ENCODE peak calls at places on chromosomes 12 and 14, in four cellular contexts. A is WTC11, Y is HepG2, N is K562. G is an unnamed sample.

GRCh38 chr14:59679872-59680271 is 103.3 kb upstream of the CCDC175 start:
- DNase-seq in A (no peak), Y (no peak), N (no peak), G (no peak)

GRCh38 chr12:13220848-13221247 is 24.3 kb downstream of the EMP1 start:
- DNase-seq in A (no peak), Y (no peak), N (no peak), G (no peak)

GRCh38 chr14:96198430-96199133 is 6.1 kb upstream of the BDKRB2 start:
- DNase-seq in A (no peak), Y (no peak), N (no peak), G (no peak)

GRCh38 chr12:33180921-33181320 is 258.7 kb downstream of the SYT10 start:
- DNase-seq in A (no peak), Y (peak; percentile 65), N (no peak), G (no peak)

GRCh38 chr12:100128509-100128908 is 14.2 kb downstream of the BLTP3B start:
- DNase-seq in A (peak; percentile 49), Y (peak; percentile 39), N (no peak), G (peak; percentile 53)

GRCh38 chr14:33714527-33715222 is 236.2 kb downstream of the EGLN3 start:
- DNase-seq in A (no peak), Y (no peak), N (no peak), G (no peak)

GRCh38 chr12:109910254-109910968 is 10.3 kb downstream of the TCHP start:
- DNase-seq in A (no peak), Y (no peak), N (no peak), G (no peak)

GRCh38 chr12:6215120-6215807 is 15.1 kb downstream of the CD9 start:
- DNase-seq in A (peak; percentile 66), Y (no peak), N (no peak), G (no peak)

GRCh38 chr14:61152851-61153364 is 128.2 kb downstream of the TMEM30B start:
- DNase-seq in A (no peak), Y (peak; percentile 23), N (no peak), G (no peak)

GRCh38 chr12:104737682-104738370 is 220.3 kb downstream of the SLC41A2 start:
- DNase-seq in A (no peak), Y (no peak), N (no peak), G (no peak)

GRCh38 chr12:6958609-6959375 is 7.6 kb downstream of the PTPN6 start:
- DNase-seq in A (no peak), Y (no peak), N (no peak), G (no peak)

GRCh38 chr12:116773276-116773731 is 35.2 kb downstream of the RNFT2 start:
- DNase-seq in A (peak; percentile 31), Y (peak; percentile 9), N (no peak), G (peak; percentile 27)

GRCh38 chr12:112892821-112893220 is 13.9 kb upstream of the OAS1 start:
- DNase-seq in A (no peak), Y (no peak), N (no peak), G (no peak)

GRCh38 chr12:58914457-58914856 is 5.8 kb downstream of the LRIG3 start:
- DNase-seq in A (no peak), Y (no peak), N (no peak), G (no peak)

GRCh38 chr12:26567126-26567525 is 265.9 kb downstream of the ITPR2 start:
- DNase-seq in A (no peak), Y (no peak), N (no peak), G (no peak)

GRCh38 chr14:47675489-47676300 is at the start of gene MDGA2:
- DNase-seq in A (peak; percentile 59), Y (no peak), N (no peak), G (peak; percentile 63)

GRCh38 chr12:52582971-52583456 is 9.4 kb upstream of the KRT74 start:
- DNase-seq in A (peak; percentile 74), Y (peak; percentile 40), N (peak; percentile 68), G (peak; percentile 73)

GRCh38 chr14:74240794-74241610 is 1.8 kb downstream of the VSX2 start:
- DNase-seq in A (peak; percentile 45), Y (no peak), N (no peak), G (no peak)

GRCh38 chr12:104957388-104958008 is 592 bp downstream of the SLC41A2 start:
- DNase-seq in A (no peak), Y (no peak), N (no peak), G (peak; percentile 40)

GRCh38 chr12:131141483-131141882 is 187.8 kb downstream of the ADGRD1 start:
- DNase-seq in A (no peak), Y (no peak), N (no peak), G (no peak)

GRCh38 chr12:46364777-46365580 is 7.6 kb downstream of the SLC38A2 start:
- DNase-seq in A (no peak), Y (peak; percentile 78), N (no peak), G (no peak)

GRCh38 chr12:93974252-93974651 is 174.1 kb upstream of the PLXNC1 start:
- DNase-seq in A (no peak), Y (no peak), N (no peak), G (no peak)

GRCh38 chr14:60760648-60761364 is 26.2 kb downstream of the MNAT1 start:
- DNase-seq in A (no peak), Y (peak; percentile 29), N (no peak), G (no peak)

GRCh38 chr12:48869191-48869590 is 3.5 kb upstream of the RND1 start:
- DNase-seq in A (no peak), Y (no peak), N (no peak), G (no peak)

GRCh38 chr14:46747253-46747652 is 95.7 kb upstream of the RPL10L start:
- DNase-seq in A (no peak), Y (no peak), N (no peak), G (no peak)

GRCh38 chr14:33657478-33657877 is 293.4 kb downstream of the EGLN3 start:
- DNase-seq in A (no peak), Y (no peak), N (no peak), G (no peak)

GRCh38 chr14:24429395-24430142 is at the start of the genes CBLN3 and KHNYN:
- DNase-seq in A (peak; percentile 80), Y (peak; percentile 94), N (peak; percentile 88), G (peak; percentile 86)

GRCh38 chr12:40010899-40011774 is 94.7 kb downstream of the SLC2A13 start:
- DNase-seq in A (peak; percentile 48), Y (peak; percentile 65), N (peak; percentile 45), G (peak; percentile 55)

GRCh38 chr14:96586921-96587822 is 85.0 kb downstream of the PAPOLA start:
- DNase-seq in A (no peak), Y (no peak), N (no peak), G (no peak)

GRCh38 chr12:67451206-67451605 is 182.0 kb downstream of the CAND1 start:
- DNase-seq in A (no peak), Y (no peak), N (no peak), G (no peak)

GRCh38 chr12:15774819-15775218 is 14.4 kb downstream of the EPS8 start:
- DNase-seq in A (no peak), Y (no peak), N (no peak), G (no peak)

GRCh38 chr12:85865905-85866304 is 8.2 kb upstream of the NTS start:
- DNase-seq in A (no peak), Y (no peak), N (no peak), G (no peak)

GRCh38 chr12:129552996-129553750 is 350.7 kb downstream of the TMEM132D start:
- DNase-seq in A (no peak), Y (no peak), N (no peak), G (no peak)

GRCh38 chr12:44314007-44314500 is 478.2 kb downstream of the TMEM117 start:
- DNase-seq in A (no peak), Y (no peak), N (no peak), G (no peak)

GRCh38 chr12:12645485-12645884 is 33.8 kb downstream of the CREBL2 start:
- DNase-seq in A (no peak), Y (peak; percentile 64), N (peak; percentile 35), G (peak; percentile 17)

GRCh38 chr12:64946132-64946829 is 121.8 kb downstream of the TBC1D30 start:
- DNase-seq in A (no peak), Y (no peak), N (no peak), G (no peak)

GRCh38 chr14:94611179-94611578 is 1.0 kb upstream of the SERPINA3 start:
- DNase-seq in A (no peak), Y (no peak), N (no peak), G (no peak)

DNA sequence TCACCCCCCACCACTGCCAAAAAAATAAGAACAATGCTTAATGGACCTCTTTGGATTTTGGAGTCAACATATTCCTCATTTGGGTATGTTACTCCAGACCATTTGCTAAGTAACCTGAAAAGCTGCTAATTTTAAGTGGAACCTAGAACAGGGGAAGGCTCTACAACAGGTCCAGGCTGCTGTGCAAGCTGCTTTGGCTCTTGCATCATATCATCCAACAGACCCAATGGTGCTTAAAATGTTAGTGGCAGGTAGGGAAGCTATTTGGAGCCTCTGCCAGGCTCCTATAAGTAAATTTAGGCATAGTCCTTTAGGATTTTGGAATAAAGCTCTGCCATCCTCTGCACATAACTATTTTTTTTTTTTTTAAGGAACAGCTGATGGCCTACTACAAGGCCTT is 132.2 kb upstream of the PMCH start:
- DNase-seq in A (no peak), Y (no peak), N (no peak), G (no peak)
- TF ChIP-seq ELF4 in A (no peak), Y (no peak), N (no peak), G (no peak)

GRCh38 chr14:63436286-63437098 is 106.7 kb downstream of the PPP2R5E start:
- DNase-seq in A (no peak), Y (no peak), N (no peak), G (no peak)
- TF ChIP-seq ELF4 in A (no peak), Y (no peak), N (no peak), G (no peak)

GRCh38 chr12:14395059-14395778 is 29.7 kb downstream of the ATF7IP start:
- DNase-seq in A (no peak), Y (no peak), N (no peak), G (no peak)

GRCh38 chr12:14390885-14391530 is 25.5 kb downstream of the ATF7IP start:
- DNase-seq in A (no peak), Y (no peak), N (no peak), G (no peak)

GRCh38 chr12:14393736-14394135 is 28.3 kb downstream of the ATF7IP start:
- DNase-seq in A (no peak), Y (no peak), N (no peak), G (no peak)

GRCh38 chr12:14396071-14396470 is 30.6 kb downstream of the ATF7IP start:
- DNase-seq in A (no peak), Y (no peak), N (no peak), G (no peak)

GRCh38 chr12:14394317-14395058 is 29.0 kb downstream of the ATF7IP start:
- DNase-seq in A (no peak), Y (peak; percentile 69), N (peak; percentile 46), G (peak; percentile 45)
- TF ChIP-seq ELF4 in A (no peak), Y (no peak), N (no peak), G (no peak)

DNA sequence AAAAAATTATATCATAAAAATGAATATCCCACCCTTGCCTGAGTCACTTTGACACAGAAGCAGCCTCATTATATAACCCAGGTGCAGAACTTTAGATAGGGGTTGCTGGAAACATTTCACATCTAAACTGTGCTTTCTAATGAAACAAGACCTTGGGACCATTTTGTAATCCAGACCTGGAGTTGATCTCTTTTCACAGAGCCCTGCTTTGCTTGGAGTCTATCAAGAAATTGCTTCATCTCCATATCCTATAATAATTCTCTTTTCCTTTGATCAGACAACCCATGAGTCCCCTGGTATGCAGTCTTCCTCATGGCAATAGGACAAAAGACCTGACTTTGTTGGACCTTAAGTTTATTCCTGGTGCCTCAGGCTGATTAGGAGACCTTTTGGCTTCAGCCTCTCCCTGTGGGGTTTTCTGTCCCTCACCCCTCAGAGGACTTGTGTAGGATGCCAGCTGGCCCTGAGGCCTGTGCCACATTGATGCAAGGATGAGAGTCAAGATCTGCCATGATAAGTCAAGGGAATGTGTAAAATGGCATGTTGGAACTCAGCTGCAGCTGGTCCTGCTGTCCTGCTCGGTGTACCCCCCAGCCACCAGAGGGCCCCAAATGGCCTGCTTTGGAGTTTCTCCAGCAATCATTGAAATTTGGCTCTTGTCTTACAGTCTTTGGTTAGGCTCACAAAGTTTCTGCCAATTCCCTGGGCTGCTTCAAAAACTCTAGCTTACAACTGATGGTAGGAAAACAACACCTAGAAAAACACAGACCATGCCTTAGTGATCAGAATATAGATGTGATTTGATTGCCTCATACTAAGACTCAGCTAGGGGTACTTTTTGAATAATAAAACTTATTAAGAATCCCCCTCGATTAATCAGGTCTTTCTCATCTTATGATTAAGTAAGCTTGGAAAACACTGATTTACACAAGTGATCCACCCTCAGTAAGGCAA is 76.6 kb downstream of the HSD17B6 start:
- DNase-seq in A (peak; percentile 78), Y (peak; percentile 41), N (peak; percentile 55), G (peak; percentile 54)
- TF ChIP-seq ELF4 in A (no peak), Y (no peak), N (no peak), G (no peak)